ENCODE peak calls at places on chromosome 18, in eight cellular contexts. One of them, this sample, is unnamed.

GRCh38 chr18:29164020-29164706 is 987.2 kb upstream of the CDH2 start:
- DNase-seq in AG04449: peak
- DNase-seq in heart left ventricle: no peak
- DNase-seq in Calu3: no peak
- DNase-seq in kidney epithelial cell: peak
- DNase-seq in HFF-Myc: peak
- DNase-seq in lower lobe of right lung: no peak
- DNase-seq in WTC11: no peak
- DNase-seq in this sample: no peak

GRCh38 chr18:49784427-49785185 is 28.7 kb downstream of the ACAA2 start:
- DNase-seq in HFF-Myc: no peak
- DNase-seq in kidney epithelial cell: no peak
- DNase-seq in WTC11: no peak
- DNase-seq in heart left ventricle: no peak
- DNase-seq in AG04449: no peak
- DNase-seq in Calu3: no peak
- DNase-seq in lower lobe of right lung: no peak
- DNase-seq in this sample: no peak

GRCh38 chr18:31325051-31325450 is 7.1 kb downstream of the DSG1 start:
- DNase-seq in Calu3: no peak
- DNase-seq in heart left ventricle: no peak
- DNase-seq in lower lobe of right lung: no peak
- DNase-seq in AG04449: no peak
- DNase-seq in kidney epithelial cell: peak
- DNase-seq in HFF-Myc: no peak
- DNase-seq in WTC11: no peak
- DNase-seq in this sample: no peak

GRCh38 chr18:67600781-67601180 is 84.3 kb upstream of the DSEL start:
- DNase-seq in heart left ventricle: no peak
- DNase-seq in kidney epithelial cell: no peak
- DNase-seq in lower lobe of right lung: no peak
- DNase-seq in Calu3: no peak
- DNase-seq in WTC11: no peak
- DNase-seq in AG04449: no peak
- DNase-seq in HFF-Myc: no peak
- DNase-seq in this sample: no peak

GRCh38 chr18:46821856-46822711 is 65.2 kb upstream of the ST8SIA5 start:
- DNase-seq in Calu3: no peak
- DNase-seq in WTC11: no peak
- DNase-seq in lower lobe of right lung: no peak
- DNase-seq in HFF-Myc: no peak
- DNase-seq in heart left ventricle: no peak
- DNase-seq in kidney epithelial cell: no peak
- DNase-seq in AG04449: no peak
- DNase-seq in this sample: no peak

GRCh38 chr18:64110692-64111480 is 38.0 kb downstream of the LINC00305 start:
- DNase-seq in AG04449: no peak
- DNase-seq in heart left ventricle: no peak
- DNase-seq in HFF-Myc: no peak
- DNase-seq in lower lobe of right lung: no peak
- DNase-seq in Calu3: no peak
- DNase-seq in WTC11: no peak
- DNase-seq in kidney epithelial cell: no peak
- DNase-seq in this sample: no peak

GRCh38 chr18:9943311-9943710 is 29.5 kb downstream of the VAPA start:
- DNase-seq in lower lobe of right lung: no peak
- DNase-seq in Calu3: no peak
- DNase-seq in kidney epithelial cell: no peak
- DNase-seq in heart left ventricle: no peak
- DNase-seq in WTC11: no peak
- DNase-seq in HFF-Myc: no peak
- DNase-seq in AG04449: no peak
- DNase-seq in this sample: no peak

GRCh38 chr18:11518788-11519685 is 90.4 kb upstream of the SLC35G4 start:
- DNase-seq in kidney epithelial cell: no peak
- DNase-seq in HFF-Myc: no peak
- DNase-seq in lower lobe of right lung: no peak
- DNase-seq in Calu3: peak
- DNase-seq in WTC11: peak
- DNase-seq in heart left ventricle: peak
- DNase-seq in AG04449: no peak
- DNase-seq in this sample: no peak

GRCh38 chr18:55779461-55779710 is 191.4 kb upstream of the TCF4 start:
- DNase-seq in WTC11: peak
- DNase-seq in Calu3: no peak
- DNase-seq in AG04449: no peak
- DNase-seq in HFF-Myc: no peak
- DNase-seq in kidney epithelial cell: no peak
- DNase-seq in heart left ventricle: peak
- DNase-seq in lower lobe of right lung: peak
- DNase-seq in this sample: no peak

GRCh38 chr18:7733642-7734041 is 166.5 kb downstream of the PTPRM start:
- DNase-seq in WTC11: no peak
- DNase-seq in Calu3: no peak
- DNase-seq in kidney epithelial cell: no peak
- DNase-seq in AG04449: no peak
- DNase-seq in lower lobe of right lung: no peak
- DNase-seq in heart left ventricle: no peak
- DNase-seq in HFF-Myc: peak
- DNase-seq in this sample: no peak

GRCh38 chr18:24987933-24988840 is 363.8 kb downstream of the ZNF521 start:
- DNase-seq in HFF-Myc: no peak
- DNase-seq in lower lobe of right lung: no peak
- DNase-seq in kidney epithelial cell: no peak
- DNase-seq in heart left ventricle: peak
- DNase-seq in WTC11: no peak
- DNase-seq in Calu3: no peak
- DNase-seq in AG04449: no peak
- DNase-seq in this sample: no peak

GRCh38 chr18:14074187-14074586 is 58.0 kb downstream of the ZNF519 start:
- DNase-seq in AG04449: no peak
- DNase-seq in Calu3: no peak
- DNase-seq in kidney epithelial cell: no peak
- DNase-seq in WTC11: peak
- DNase-seq in HFF-Myc: no peak
- DNase-seq in lower lobe of right lung: no peak
- DNase-seq in heart left ventricle: no peak
- DNase-seq in this sample: no peak

GRCh38 chr18:54852780-54853675 is 24.8 kb downstream of the RAB27B start:
- DNase-seq in Calu3: no peak
- DNase-seq in HFF-Myc: no peak
- DNase-seq in lower lobe of right lung: no peak
- DNase-seq in WTC11: no peak
- DNase-seq in kidney epithelial cell: no peak
- DNase-seq in AG04449: no peak
- DNase-seq in heart left ventricle: no peak
- DNase-seq in this sample: no peak

GRCh38 chr18:46378864-46379207 is 274.7 kb downstream of the HAUS1 start:
- DNase-seq in AG04449: no peak
- DNase-seq in HFF-Myc: no peak
- DNase-seq in WTC11: no peak
- DNase-seq in lower lobe of right lung: no peak
- DNase-seq in kidney epithelial cell: no peak
- DNase-seq in heart left ventricle: no peak
- DNase-seq in Calu3: no peak
- DNase-seq in this sample: no peak

GRCh38 chr18:31436825-31437224 is 10.7 kb upstream of the DSG3 start:
- DNase-seq in Calu3: no peak
- DNase-seq in AG04449: no peak
- DNase-seq in heart left ventricle: no peak
- DNase-seq in lower lobe of right lung: no peak
- DNase-seq in HFF-Myc: no peak
- DNase-seq in kidney epithelial cell: no peak
- DNase-seq in WTC11: no peak
- DNase-seq in this sample: no peak

GRCh38 chr18:5542393-5543035 is 1.3 kb downstream of the EPB41L3 start:
- DNase-seq in heart left ventricle: peak
- DNase-seq in kidney epithelial cell: no peak
- DNase-seq in HFF-Myc: peak
- DNase-seq in Calu3: no peak
- DNase-seq in lower lobe of right lung: peak
- DNase-seq in WTC11: peak
- DNase-seq in AG04449: no peak
- DNase-seq in this sample: no peak

GRCh38 chr18:29449424-29449823 is 1272.5 kb upstream of the CDH2 start:
- DNase-seq in heart left ventricle: no peak
- DNase-seq in HFF-Myc: no peak
- DNase-seq in kidney epithelial cell: no peak
- DNase-seq in Calu3: no peak
- DNase-seq in AG04449: no peak
- DNase-seq in WTC11: no peak
- DNase-seq in lower lobe of right lung: no peak
- DNase-seq in this sample: no peak

GRCh38 chr18:76821875-76822509 is 365 bp upstream of the ZNF236 start:
- DNase-seq in kidney epithelial cell: no peak
- DNase-seq in lower lobe of right lung: peak
- DNase-seq in Calu3: peak
- DNase-seq in heart left ventricle: peak
- DNase-seq in HFF-Myc: no peak
- DNase-seq in AG04449: no peak
- DNase-seq in WTC11: peak
- DNase-seq in this sample: no peak

DNA sequence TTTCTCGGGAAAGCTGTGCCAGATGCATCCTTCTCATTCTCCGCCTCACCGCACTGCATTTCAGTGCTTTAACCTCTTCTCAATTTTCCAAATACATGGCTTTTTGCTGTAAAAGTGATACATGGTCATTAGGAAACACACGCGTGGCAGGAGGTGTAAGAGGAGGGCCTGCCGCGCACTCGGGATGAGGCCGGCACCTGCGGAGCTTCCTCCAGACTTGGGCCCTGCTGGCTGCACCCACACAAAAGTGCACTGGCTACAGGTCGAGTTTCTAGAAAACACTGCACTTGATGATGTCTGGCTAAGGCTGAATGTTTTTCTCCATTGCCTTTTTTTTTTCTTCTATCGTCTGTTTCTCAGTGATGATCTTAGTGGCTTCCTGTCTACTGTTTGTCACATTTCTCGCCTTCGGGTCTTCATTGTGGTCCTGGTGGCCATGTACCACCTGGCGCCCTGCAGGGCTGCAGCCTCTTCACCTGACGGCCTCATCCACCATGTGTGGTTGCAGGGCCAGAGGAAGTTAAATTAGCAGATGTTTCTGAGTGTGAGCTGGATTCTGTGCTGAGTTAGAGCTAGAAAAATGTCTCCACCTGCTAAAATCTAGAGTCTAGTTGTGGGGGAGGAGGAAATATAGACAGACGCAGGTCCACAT is 7.6 kb downstream of the KCNG2 start:
- DNase-seq in kidney epithelial cell: no peak
- DNase-seq in lower lobe of right lung: no peak
- DNase-seq in AG04449: no peak
- DNase-seq in HFF-Myc: no peak
- DNase-seq in Calu3: no peak
- DNase-seq in heart left ventricle: no peak
- DNase-seq in WTC11: no peak
- DNase-seq in this sample: no peak
- TF ChIP-seq CTCF in kidney epithelial cell: no peak
- TF ChIP-seq CTCF in lower lobe of right lung: no peak
- TF ChIP-seq CTCF in AG04449: no peak
- TF ChIP-seq CTCF in HFF-Myc: no peak
- TF ChIP-seq CTCF in Calu3: no peak
- TF ChIP-seq CTCF in heart left ventricle: no peak
- TF ChIP-seq CTCF in WTC11: no peak
- TF ChIP-seq CTCF in this sample: no peak

DNA sequence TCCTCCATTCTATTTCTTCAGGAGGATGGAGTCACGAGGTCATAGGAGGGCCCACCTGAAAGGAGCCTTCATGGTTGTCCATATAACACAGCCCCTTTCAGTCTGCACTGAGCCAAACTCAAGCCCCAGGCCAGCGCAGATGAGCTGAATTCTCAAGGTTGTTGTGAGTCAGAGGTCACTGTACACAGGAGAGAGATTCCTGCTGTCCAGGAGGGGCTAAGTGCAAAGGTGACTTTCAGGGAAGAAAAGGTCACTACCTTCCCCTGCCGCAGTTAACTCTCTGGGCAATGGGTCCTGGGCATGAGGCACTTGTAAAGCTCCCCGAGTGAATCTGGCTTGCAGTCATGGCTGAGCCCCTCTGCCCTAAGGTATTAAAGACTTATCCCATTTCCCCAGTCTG is 150.7 kb downstream of the CTIF start:
- DNase-seq in kidney epithelial cell: no peak
- DNase-seq in WTC11: no peak
- DNase-seq in HFF-Myc: no peak
- DNase-seq in lower lobe of right lung: no peak
- DNase-seq in heart left ventricle: no peak
- DNase-seq in Calu3: no peak
- DNase-seq in AG04449: no peak
- DNase-seq in this sample: no peak
- TF ChIP-seq CTCF in kidney epithelial cell: no peak
- TF ChIP-seq CTCF in WTC11: no peak
- TF ChIP-seq CTCF in HFF-Myc: no peak
- TF ChIP-seq CTCF in lower lobe of right lung: no peak
- TF ChIP-seq CTCF in heart left ventricle: no peak
- TF ChIP-seq CTCF in Calu3: no peak
- TF ChIP-seq CTCF in AG04449: no peak
- TF ChIP-seq CTCF in this sample: no peak

GRCh38 chr18:79964330-79965118 is at the start of gene HSBP1L1:
- DNase-seq in WTC11: peak
- DNase-seq in AG04449: no peak
- DNase-seq in kidney epithelial cell: no peak
- DNase-seq in HFF-Myc: no peak
- DNase-seq in lower lobe of right lung: peak
- DNase-seq in heart left ventricle: peak
- DNase-seq in Calu3: peak
- DNase-seq in this sample: peak
- TF ChIP-seq CTCF in WTC11: no peak
- TF ChIP-seq CTCF in AG04449: peak
- TF ChIP-seq CTCF in kidney epithelial cell: no peak
- TF ChIP-seq CTCF in HFF-Myc: no peak
- TF ChIP-seq CTCF in lower lobe of right lung: peak
- TF ChIP-seq CTCF in heart left ventricle: peak
- TF ChIP-seq CTCF in Calu3: no peak
- TF ChIP-seq CTCF in this sample: no peak

GRCh38 chr18:62942578-62942977 is 227.2 kb downstream of the PHLPP1 start:
- DNase-seq in Calu3: peak
- DNase-seq in AG04449: no peak
- DNase-seq in lower lobe of right lung: no peak
- DNase-seq in heart left ventricle: no peak
- DNase-seq in WTC11: no peak
- DNase-seq in kidney epithelial cell: no peak
- DNase-seq in HFF-Myc: no peak
- DNase-seq in this sample: no peak

GRCh38 chr18:62939433-62939832 is 224.1 kb downstream of the PHLPP1 start:
- DNase-seq in WTC11: no peak
- DNase-seq in heart left ventricle: no peak
- DNase-seq in HFF-Myc: no peak
- DNase-seq in Calu3: no peak
- DNase-seq in AG04449: no peak
- DNase-seq in lower lobe of right lung: no peak
- DNase-seq in kidney epithelial cell: no peak
- DNase-seq in this sample: no peak

GRCh38 chr18:62939925-62940324 is 224.6 kb downstream of the PHLPP1 start:
- DNase-seq in HFF-Myc: no peak
- DNase-seq in kidney epithelial cell: no peak
- DNase-seq in lower lobe of right lung: no peak
- DNase-seq in WTC11: no peak
- DNase-seq in heart left ventricle: no peak
- DNase-seq in AG04449: no peak
- DNase-seq in Calu3: no peak
- DNase-seq in this sample: no peak

GRCh38 chr18:62948788-62949187 is 233.4 kb downstream of the PHLPP1 start:
- DNase-seq in WTC11: no peak
- DNase-seq in heart left ventricle: no peak
- DNase-seq in AG04449: no peak
- DNase-seq in Calu3: no peak
- DNase-seq in lower lobe of right lung: no peak
- DNase-seq in kidney epithelial cell: no peak
- DNase-seq in HFF-Myc: no peak
- DNase-seq in this sample: no peak

GRCh38 chr18:62944454-62944853 is 229.1 kb downstream of the PHLPP1 start:
- DNase-seq in kidney epithelial cell: no peak
- DNase-seq in lower lobe of right lung: no peak
- DNase-seq in heart left ventricle: no peak
- DNase-seq in Calu3: no peak
- DNase-seq in WTC11: no peak
- DNase-seq in AG04449: no peak
- DNase-seq in HFF-Myc: no peak
- DNase-seq in this sample: no peak
- TF ChIP-seq CTCF in kidney epithelial cell: no peak
- TF ChIP-seq CTCF in lower lobe of right lung: no peak
- TF ChIP-seq CTCF in heart left ventricle: no peak
- TF ChIP-seq CTCF in Calu3: no peak
- TF ChIP-seq CTCF in WTC11: no peak
- TF ChIP-seq CTCF in AG04449: no peak
- TF ChIP-seq CTCF in HFF-Myc: no peak
- TF ChIP-seq CTCF in this sample: no peak